ENCODE peak calls at places on chromosome 13, in five cellular contexts. Z, X, S, I and J are unnamed samples.

GRCh38 chr13:114299604-114300305 is 14.5 kb upstream of the CHAMP1 start:
- DNase-seq in Z (no peak), X (no peak), S (no peak), I (no peak), J (no peak)

GRCh38 chr13:47650221-47650620 is 350.9 kb downstream of the SUCLA2 start:
- DNase-seq in Z (no peak), X (no peak), S (no peak), I (no peak), J (no peak)

GRCh38 chr13:113216165-113217056 is 7.0 kb downstream of the CUL4A start:
- DNase-seq in Z (peak), X (peak), S (no peak), I (peak), J (peak)

GRCh38 chr13:62294210-62294609 is 878.6 kb upstream of the PCDH20 start:
- DNase-seq in Z (no peak), X (no peak), S (no peak), I (peak), J (no peak)

GRCh38 chr13:34667356-34668218 is 274.5 kb upstream of the NBEA start:
- DNase-seq in Z (no peak), X (no peak), S (no peak), I (no peak), J (no peak)

GRCh38 chr13:112898786-112899617 is 70.0 kb upstream of the MCF2L start:
- DNase-seq in Z (no peak), X (no peak), S (no peak), I (no peak), J (no peak)

GRCh38 chr13:35879111-35879510 is 252.1 kb downstream of the DCLK1 start:
- DNase-seq in Z (no peak), X (no peak), S (no peak), I (no peak), J (no peak)

GRCh38 chr13:98403076-98403475 is 173.8 kb downstream of the STK24 start:
- DNase-seq in Z (no peak), X (no peak), S (no peak), I (no peak), J (no peak)

GRCh38 chr13:98892821-98893220 is 85.0 kb downstream of the DOCK9 start:
- DNase-seq in Z (no peak), X (no peak), S (no peak), I (no peak), J (no peak)

GRCh38 chr13:77521595-77522367 is 13.7 kb upstream of the SCEL start:
- DNase-seq in Z (no peak), X (no peak), S (no peak), I (peak), J (no peak)

GRCh38 chr13:41411060-41411459 is 46.3 kb upstream of the RGCC start:
- DNase-seq in Z (no peak), X (no peak), S (no peak), I (no peak), J (no peak)

GRCh38 chr13:74062933-74063332 is 71.3 kb downstream of the KLF12 start:
- DNase-seq in Z (peak), X (peak), S (no peak), I (no peak), J (no peak)

GRCh38 chr13:114080739-114081561 is 51.5 kb downstream of the RASA3 start:
- DNase-seq in Z (no peak), X (no peak), S (no peak), I (no peak), J (no peak)

GRCh38 chr13:97192166-97192565 is 30.0 kb upstream of the MBNL2 start:
- DNase-seq in Z (no peak), X (no peak), S (no peak), I (no peak), J (no peak)

GRCh38 chr13:106369091-106369490 is 166.4 kb downstream of the EFNB2 start:
- DNase-seq in Z (no peak), X (no peak), S (no peak), I (no peak), J (no peak)

GRCh38 chr13:98466634-98467236 is 110.2 kb downstream of the STK24 start:
- DNase-seq in Z (peak), X (no peak), S (no peak), I (peak), J (no peak)

GRCh38 chr13:110070046-110070445 is 236.9 kb downstream of the COL4A1 start:
- DNase-seq in Z (no peak), X (no peak), S (no peak), I (no peak), J (no peak)

GRCh38 chr13:80979035-80979641 is 638.2 kb upstream of the SPRY2 start:
- DNase-seq in Z (no peak), X (peak), S (no peak), I (peak), J (no peak)

GRCh38 chr13:76832258-76832988 is 53.8 kb downstream of the KCTD12 start:
- DNase-seq in Z (no peak), X (no peak), S (no peak), I (no peak), J (no peak)

GRCh38 chr13:93670858-93671257 is 444.3 kb downstream of the GPC6 start:
- DNase-seq in Z (no peak), X (no peak), S (no peak), I (no peak), J (no peak)

GRCh38 chr13:98909016-98909415 is 68.8 kb downstream of the DOCK9 start:
- DNase-seq in Z (no peak), X (no peak), S (no peak), I (peak), J (no peak)

GRCh38 chr13:98187155-98187726 is 10.2 kb upstream of the RNF113B start:
- DNase-seq in Z (no peak), X (no peak), S (no peak), I (no peak), J (no peak)

GRCh38 chr13:42001580-42001979 is 40.7 kb upstream of the VWA8 start:
- DNase-seq in Z (no peak), X (no peak), S (no peak), I (peak), J (no peak)

GRCh38 chr13:67829641-67830040 is 599.5 kb upstream of the PCDH9 start:
- DNase-seq in Z (no peak), X (no peak), S (no peak), I (no peak), J (no peak)

GRCh38 chr13:99930925-99931324 is 40.6 kb downstream of the ZIC5 start:
- DNase-seq in Z (no peak), X (no peak), S (no peak), I (no peak), J (no peak)
- H3K27ac ChIP-seq in Z (no peak), X (no peak), S (no peak), I (no peak), J (no peak)

GRCh38 chr13:111156421-111156820 is 41.3 kb downstream of the ARHGEF7 start:
- DNase-seq in Z (no peak), X (no peak), S (no peak), I (no peak), J (no peak)
- H3K27ac ChIP-seq in Z (peak), X (no peak), S (no peak), I (no peak), J (no peak)

GRCh38 chr13:39397221-39397620 is 205.8 kb downstream of the LHFPL6 start:
- DNase-seq in Z (no peak), X (no peak), S (no peak), I (no peak), J (no peak)

GRCh38 chr13:39397866-39398265 is 205.1 kb downstream of the LHFPL6 start:
- DNase-seq in Z (no peak), X (no peak), S (no peak), I (no peak), J (no peak)

GRCh38 chr13:39394811-39395685 is 207.9 kb downstream of the LHFPL6 start:
- DNase-seq in Z (no peak), X (no peak), S (no peak), I (no peak), J (no peak)
- H3K27ac ChIP-seq in Z (no peak), X (peak), S (no peak), I (no peak), J (no peak)

GRCh38 chr13:54034047-54034446 is 1005.4 kb downstream of the OLFM4 start:
- DNase-seq in Z (no peak), X (no peak), S (no peak), I (no peak), J (no peak)

GRCh38 chr13:54029720-54030119 is 1001.1 kb downstream of the OLFM4 start:
- DNase-seq in Z (no peak), X (no peak), S (no peak), I (no peak), J (no peak)

GRCh38 chr13:54033323-54033861 is 1004.8 kb downstream of the OLFM4 start:
- DNase-seq in Z (no peak), X (no peak), S (no peak), I (no peak), J (no peak)

DNA sequence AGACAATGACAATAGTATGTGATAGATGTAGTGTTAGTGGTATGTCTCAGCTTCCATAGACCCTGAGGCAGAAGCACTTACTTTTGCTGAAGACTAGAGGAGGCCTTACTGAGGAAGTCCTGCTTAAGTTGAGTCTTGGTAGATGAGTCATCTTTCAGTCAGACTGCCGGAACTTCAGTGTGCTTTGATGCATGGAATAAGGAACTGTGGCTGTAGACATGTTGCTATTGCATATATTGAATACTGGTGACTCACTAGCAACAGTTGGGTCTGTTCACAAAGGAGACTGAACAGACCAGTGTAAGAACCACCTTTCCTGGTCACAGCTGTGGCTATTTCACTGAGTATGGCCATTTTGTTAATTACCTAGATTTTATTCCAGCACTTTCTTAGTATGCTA is 1000.6 kb downstream of the OLFM4 start:
- DNase-seq in Z (no peak), X (no peak), S (no peak), I (peak), J (no peak)
- H3K27ac ChIP-seq in Z (no peak), X (no peak), S (no peak), I (no peak), J (no peak)

DNA sequence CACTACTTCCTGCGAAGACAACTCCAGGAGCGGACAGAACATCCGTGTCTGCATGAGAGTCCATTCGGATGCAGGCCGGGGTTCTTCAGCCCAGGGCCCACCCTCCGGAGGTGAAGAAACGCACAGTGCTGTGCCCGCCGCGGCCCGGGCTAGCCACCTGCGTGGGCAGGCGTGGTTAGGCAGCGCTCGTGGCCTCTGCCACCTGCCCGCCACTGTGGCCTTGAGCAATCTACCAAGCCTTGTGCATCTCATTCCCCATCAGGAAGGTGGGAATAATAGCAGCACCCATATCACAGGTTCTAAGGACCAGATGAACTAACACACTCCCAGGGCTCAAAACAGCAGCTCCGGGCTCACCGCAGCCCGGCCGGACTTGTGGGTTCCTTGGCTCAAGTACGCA is 26.7 kb upstream of the PABPC3 start:
- DNase-seq in Z (no peak), X (no peak), S (no peak), I (no peak), J (no peak)
- H3K27ac ChIP-seq in Z (no peak), X (no peak), S (no peak), I (no peak), J (no peak)

DNA sequence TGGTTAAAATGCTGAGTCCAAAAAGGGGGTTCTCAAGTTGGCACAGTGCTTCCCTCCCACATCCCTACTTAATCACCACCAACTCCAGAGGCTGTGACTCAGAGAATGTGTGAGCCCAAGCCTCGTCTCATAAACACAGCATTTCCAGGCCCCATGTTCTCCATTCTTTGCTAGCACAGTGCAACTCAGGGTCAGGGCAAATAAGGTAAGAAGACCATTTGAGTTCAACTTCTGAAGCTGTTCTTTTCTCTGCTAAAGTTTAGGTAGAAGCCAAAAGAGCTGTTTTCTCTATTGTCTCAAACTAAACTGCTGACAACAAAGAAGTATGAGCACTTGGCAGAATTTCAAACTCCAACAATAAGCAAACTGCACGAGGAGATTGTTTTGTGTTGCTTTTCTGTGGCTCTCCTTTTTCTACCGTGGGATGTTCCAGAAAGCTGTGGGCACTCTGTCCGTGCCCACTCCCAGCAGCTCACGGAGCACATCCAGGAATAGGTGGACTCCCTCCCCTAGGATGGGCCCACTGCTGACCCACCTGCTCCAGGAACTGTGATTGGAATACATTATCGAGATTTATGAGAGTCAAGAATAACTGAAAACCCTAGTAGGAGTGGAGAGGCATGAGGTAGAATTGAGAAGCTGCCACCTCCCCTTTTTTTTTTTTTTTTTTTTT is 494.3 kb downstream of the COG6 start:
- DNase-seq in Z (no peak), X (peak), S (no peak), I (peak), J (no peak)
- H3K27ac ChIP-seq in Z (no peak), X (peak), S (no peak), I (peak), J (peak)

GRCh38 chr13:105139380-105140285 is 1395.8 kb downstream of the EFNB2 start:
- DNase-seq in Z (peak), X (peak), S (peak), I (no peak), J (no peak)
- H3K27ac ChIP-seq in Z (no peak), X (no peak), S (peak), I (no peak), J (peak)